ENCODE peak calls at places on chromosomes 6 and 20, in seven cellular contexts. One of them, this sample, is unnamed.

GRCh38 chr20:62338294-62338620 is 28.9 kb downstream of the LAMA5 start:
- DNase-seq in HepG2: no peak
- DNase-seq in sigmoid colon: no peak
- DNase-seq in GM12891: no peak
- DNase-seq in esophagus muscularis mucosa: no peak
- DNase-seq in HCT116: no peak
- DNase-seq in uterus: no peak
- DNase-seq in this sample: no peak

GRCh38 chr6:73898599-73898998 is 202.6 kb downstream of the CD109 start:
- DNase-seq in HepG2: no peak
- DNase-seq in sigmoid colon: no peak
- DNase-seq in GM12891: no peak
- DNase-seq in esophagus muscularis mucosa: no peak
- DNase-seq in HCT116: no peak
- DNase-seq in uterus: no peak
- DNase-seq in this sample: no peak

GRCh38 chr20:13061381-13061780 is 52.6 kb downstream of the SPTLC3 start:
- DNase-seq in HepG2: no peak
- DNase-seq in sigmoid colon: no peak
- DNase-seq in GM12891: no peak
- DNase-seq in esophagus muscularis mucosa: no peak
- DNase-seq in HCT116: no peak
- DNase-seq in uterus: no peak
- DNase-seq in this sample: no peak

GRCh38 chr6:43461936-43462335 is 6.6 kb upstream of the DLK2 start:
- DNase-seq in HepG2: no peak
- DNase-seq in sigmoid colon: no peak
- DNase-seq in GM12891: no peak
- DNase-seq in esophagus muscularis mucosa: no peak
- DNase-seq in HCT116: no peak
- DNase-seq in uterus: no peak
- DNase-seq in this sample: no peak

GRCh38 chr20:55415567-55416142 is 589.7 kb downstream of the CBLN4 start:
- DNase-seq in HepG2: peak
- DNase-seq in sigmoid colon: no peak
- DNase-seq in GM12891: no peak
- DNase-seq in esophagus muscularis mucosa: no peak
- DNase-seq in HCT116: no peak
- DNase-seq in uterus: no peak
- DNase-seq in this sample: peak

GRCh38 chr20:33488201-33488600 is 1.7 kb upstream of the CBFA2T2 start:
- DNase-seq in HepG2: no peak
- DNase-seq in sigmoid colon: peak
- DNase-seq in GM12891: no peak
- DNase-seq in esophagus muscularis mucosa: no peak
- DNase-seq in HCT116: no peak
- DNase-seq in uterus: no peak
- DNase-seq in this sample: no peak

GRCh38 chr6:151279891-151280290 is 40.1 kb downstream of the AKAP12 start:
- DNase-seq in HepG2: no peak
- DNase-seq in sigmoid colon: no peak
- DNase-seq in GM12891: no peak
- DNase-seq in esophagus muscularis mucosa: no peak
- DNase-seq in HCT116: no peak
- DNase-seq in uterus: no peak
- DNase-seq in this sample: no peak

GRCh38 chr6:45548657-45549515 is 171.2 kb upstream of the SUPT3H start:
- DNase-seq in HepG2: no peak
- DNase-seq in sigmoid colon: no peak
- DNase-seq in GM12891: no peak
- DNase-seq in esophagus muscularis mucosa: peak
- DNase-seq in HCT116: no peak
- DNase-seq in uterus: no peak
- DNase-seq in this sample: no peak

GRCh38 chr20:59789641-59790040 is 143.8 kb downstream of the SYCP2 start:
- DNase-seq in HepG2: no peak
- DNase-seq in sigmoid colon: peak
- DNase-seq in GM12891: no peak
- DNase-seq in esophagus muscularis mucosa: peak
- DNase-seq in HCT116: no peak
- DNase-seq in uterus: no peak
- DNase-seq in this sample: no peak

GRCh38 chr6:8414844-8415243 is 20.5 kb downstream of the SLC35B3 start:
- DNase-seq in HepG2: no peak
- DNase-seq in sigmoid colon: no peak
- DNase-seq in GM12891: no peak
- DNase-seq in esophagus muscularis mucosa: no peak
- DNase-seq in HCT116: no peak
- DNase-seq in uterus: no peak
- DNase-seq in this sample: no peak

GRCh38 chr6:107560657-107561056 is 70.7 kb downstream of the SOBP start:
- DNase-seq in HepG2: no peak
- DNase-seq in sigmoid colon: peak
- DNase-seq in GM12891: no peak
- DNase-seq in esophagus muscularis mucosa: no peak
- DNase-seq in HCT116: no peak
- DNase-seq in uterus: peak
- DNase-seq in this sample: no peak

GRCh38 chr20:58408603-58409246 is 19.7 kb downstream of the VAPB start:
- DNase-seq in HepG2: peak
- DNase-seq in sigmoid colon: no peak
- DNase-seq in GM12891: no peak
- DNase-seq in esophagus muscularis mucosa: no peak
- DNase-seq in HCT116: no peak
- DNase-seq in uterus: no peak
- DNase-seq in this sample: no peak

GRCh38 chr6:5517781-5518180 is 256.5 kb downstream of the FARS2 start:
- DNase-seq in HepG2: no peak
- DNase-seq in sigmoid colon: no peak
- DNase-seq in GM12891: no peak
- DNase-seq in esophagus muscularis mucosa: peak
- DNase-seq in HCT116: no peak
- DNase-seq in uterus: no peak
- DNase-seq in this sample: no peak

GRCh38 chr6:163415620-163416379 is 1.3 kb downstream of the QKI start:
- DNase-seq in HepG2: peak
- DNase-seq in sigmoid colon: peak
- DNase-seq in GM12891: no peak
- DNase-seq in esophagus muscularis mucosa: no peak
- DNase-seq in HCT116: no peak
- DNase-seq in uterus: peak
- DNase-seq in this sample: no peak

GRCh38 chr6:128158496-128158895 is 257.6 kb upstream of the THEMIS start:
- DNase-seq in HepG2: no peak
- DNase-seq in sigmoid colon: no peak
- DNase-seq in GM12891: no peak
- DNase-seq in esophagus muscularis mucosa: no peak
- DNase-seq in HCT116: no peak
- DNase-seq in uterus: no peak
- DNase-seq in this sample: no peak

GRCh38 chr20:57907131-57908083 is 197.6 kb upstream of the PMEPA1 start:
- DNase-seq in HepG2: no peak
- DNase-seq in sigmoid colon: peak
- DNase-seq in GM12891: no peak
- DNase-seq in esophagus muscularis mucosa: no peak
- DNase-seq in HCT116: no peak
- DNase-seq in uterus: no peak
- DNase-seq in this sample: no peak

GRCh38 chr6:10681795-10682194 is 12.6 kb downstream of the C6orf52 start:
- DNase-seq in HepG2: no peak
- DNase-seq in sigmoid colon: no peak
- DNase-seq in GM12891: no peak
- DNase-seq in esophagus muscularis mucosa: no peak
- DNase-seq in HCT116: no peak
- DNase-seq in uterus: no peak
- DNase-seq in this sample: no peak
- TF ChIP-seq POLR2A in HepG2: no peak
- TF ChIP-seq POLR2A in sigmoid colon: no peak
- TF ChIP-seq POLR2A in GM12891: no peak
- TF ChIP-seq POLR2A in esophagus muscularis mucosa: no peak
- TF ChIP-seq POLR2A in HCT116: no peak
- TF ChIP-seq POLR2A in uterus: no peak
- TF ChIP-seq POLR2A in this sample: no peak

GRCh38 chr6:87322304-87323212 is at the start of gene SMIM8:
- DNase-seq in HepG2: peak
- DNase-seq in sigmoid colon: peak
- DNase-seq in GM12891: peak
- DNase-seq in esophagus muscularis mucosa: no peak
- DNase-seq in HCT116: peak
- DNase-seq in uterus: peak
- DNase-seq in this sample: peak
- TF ChIP-seq POLR2A in HepG2: peak
- TF ChIP-seq POLR2A in sigmoid colon: no peak
- TF ChIP-seq POLR2A in GM12891: peak
- TF ChIP-seq POLR2A in esophagus muscularis mucosa: no peak
- TF ChIP-seq POLR2A in HCT116: peak
- TF ChIP-seq POLR2A in uterus: no peak
- TF ChIP-seq POLR2A in this sample: peak

GRCh38 chr6:111259089-111259831 is 172.0 kb downstream of the SLC16A10 start:
- DNase-seq in HepG2: peak
- DNase-seq in sigmoid colon: peak
- DNase-seq in GM12891: peak
- DNase-seq in esophagus muscularis mucosa: peak
- DNase-seq in HCT116: peak
- DNase-seq in uterus: peak
- DNase-seq in this sample: peak
- TF ChIP-seq POLR2A in HepG2: peak
- TF ChIP-seq POLR2A in sigmoid colon: peak
- TF ChIP-seq POLR2A in GM12891: peak
- TF ChIP-seq POLR2A in esophagus muscularis mucosa: peak
- TF ChIP-seq POLR2A in HCT116: peak
- TF ChIP-seq POLR2A in uterus: peak
- TF ChIP-seq POLR2A in this sample: peak

GRCh38 chr6:27178001-27178730 is 69.3 kb upstream of the PRSS16 start:
- DNase-seq in HepG2: peak
- DNase-seq in sigmoid colon: peak
- DNase-seq in GM12891: no peak
- DNase-seq in esophagus muscularis mucosa: no peak
- DNase-seq in HCT116: peak
- DNase-seq in uterus: peak
- DNase-seq in this sample: no peak
- TF ChIP-seq POLR2A in HepG2: no peak
- TF ChIP-seq POLR2A in sigmoid colon: no peak
- TF ChIP-seq POLR2A in GM12891: peak
- TF ChIP-seq POLR2A in esophagus muscularis mucosa: no peak
- TF ChIP-seq POLR2A in HCT116: no peak
- TF ChIP-seq POLR2A in uterus: peak
- TF ChIP-seq POLR2A in this sample: no peak

DNA sequence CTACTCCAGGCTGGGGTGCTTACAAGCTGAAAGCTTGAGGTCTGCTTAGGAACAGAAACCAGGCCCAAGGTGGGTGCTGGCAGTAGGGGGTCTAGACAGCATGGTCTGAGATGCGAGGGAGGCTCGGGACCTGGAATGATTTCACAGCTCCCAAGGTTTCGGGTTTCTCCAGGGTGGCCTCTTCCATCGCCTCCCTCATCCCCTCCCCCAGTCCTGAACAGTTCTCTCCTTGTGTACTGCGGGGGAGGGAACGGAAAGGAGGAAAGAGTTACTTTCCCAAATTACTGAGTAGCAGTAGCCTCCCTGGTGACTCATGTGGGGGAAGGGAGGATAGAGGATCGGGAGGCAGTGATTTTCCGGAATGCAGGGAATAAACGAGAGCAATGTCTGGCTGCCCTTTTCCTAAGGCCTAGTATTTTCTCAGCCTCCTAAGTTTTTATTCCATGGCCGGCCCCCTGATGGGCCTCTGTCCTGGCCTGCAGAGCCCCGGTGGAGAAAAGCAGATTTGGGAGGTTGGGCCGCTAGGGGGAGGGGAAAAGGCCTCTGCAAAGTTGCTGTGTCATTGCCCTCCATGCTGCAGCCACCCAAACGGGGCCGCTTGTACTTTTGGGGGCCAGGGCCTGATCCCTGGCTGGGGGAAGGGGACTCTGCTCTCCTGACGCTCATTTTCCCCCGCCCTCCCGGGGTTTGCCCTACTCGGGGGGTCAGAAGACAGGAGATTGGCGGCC is 1.5 kb downstream of the BRD2 start:
- DNase-seq in HepG2: peak
- DNase-seq in sigmoid colon: peak
- DNase-seq in GM12891: no peak
- DNase-seq in esophagus muscularis mucosa: peak
- DNase-seq in HCT116: peak
- DNase-seq in uterus: peak
- DNase-seq in this sample: peak
- TF ChIP-seq POLR2A in HepG2: no peak
- TF ChIP-seq POLR2A in sigmoid colon: peak
- TF ChIP-seq POLR2A in GM12891: peak
- TF ChIP-seq POLR2A in esophagus muscularis mucosa: no peak
- TF ChIP-seq POLR2A in HCT116: peak
- TF ChIP-seq POLR2A in uterus: peak
- TF ChIP-seq POLR2A in this sample: no peak

GRCh38 chr20:44439318-44439717 is 36.4 kb upstream of the TTPAL start:
- DNase-seq in HepG2: no peak
- DNase-seq in sigmoid colon: no peak
- DNase-seq in GM12891: no peak
- DNase-seq in esophagus muscularis mucosa: no peak
- DNase-seq in HCT116: no peak
- DNase-seq in uterus: no peak
- DNase-seq in this sample: no peak

GRCh38 chr20:44437497-44437896 is 38.2 kb upstream of the TTPAL start:
- DNase-seq in HepG2: no peak
- DNase-seq in sigmoid colon: no peak
- DNase-seq in GM12891: no peak
- DNase-seq in esophagus muscularis mucosa: no peak
- DNase-seq in HCT116: no peak
- DNase-seq in uterus: no peak
- DNase-seq in this sample: no peak

GRCh38 chr20:44446111-44446722 is 29.5 kb upstream of the TTPAL start:
- DNase-seq in HepG2: no peak
- DNase-seq in sigmoid colon: no peak
- DNase-seq in GM12891: no peak
- DNase-seq in esophagus muscularis mucosa: no peak
- DNase-seq in HCT116: no peak
- DNase-seq in uterus: no peak
- DNase-seq in this sample: no peak

GRCh38 chr20:44438782-44439181 is 36.9 kb upstream of the TTPAL start:
- DNase-seq in HepG2: no peak
- DNase-seq in sigmoid colon: no peak
- DNase-seq in GM12891: no peak
- DNase-seq in esophagus muscularis mucosa: no peak
- DNase-seq in HCT116: no peak
- DNase-seq in uterus: no peak
- DNase-seq in this sample: no peak

DNA sequence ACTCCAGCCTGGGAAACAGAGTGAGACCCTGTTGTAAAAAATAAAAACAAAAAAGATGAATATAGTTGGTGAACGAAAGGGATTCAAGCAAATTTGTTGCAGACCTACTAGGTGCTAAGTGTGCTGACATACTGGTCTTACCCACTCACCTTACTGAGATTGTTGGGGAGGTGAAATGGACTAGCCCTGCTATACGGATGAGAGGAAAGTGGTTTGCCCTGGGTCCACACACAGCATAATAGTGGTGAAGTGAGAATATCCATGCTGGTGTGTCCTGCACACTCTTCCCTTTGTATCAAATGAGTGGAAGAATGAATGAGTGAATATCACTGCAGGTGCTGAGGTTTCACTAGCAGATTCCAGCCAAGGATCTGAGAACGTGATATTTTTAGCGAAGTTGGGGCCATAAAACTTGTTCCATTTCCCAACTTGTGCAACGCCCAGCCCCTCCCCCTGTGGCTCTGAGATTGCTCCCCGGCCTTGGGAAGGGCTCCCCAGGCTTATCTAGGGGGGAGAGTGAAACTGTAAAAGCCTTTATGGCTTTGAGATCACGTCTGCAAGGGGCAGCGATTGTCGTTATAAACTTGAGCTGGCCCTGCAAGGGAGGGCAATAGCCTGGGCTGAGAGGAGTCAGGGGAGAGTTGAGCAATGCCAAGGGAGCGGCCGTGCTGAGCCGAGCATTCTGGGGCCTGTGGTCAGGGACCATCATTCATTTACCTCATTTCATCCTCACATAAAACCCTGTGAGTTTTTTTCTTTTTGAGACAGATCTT is 33.2 kb upstream of the TTPAL start:
- DNase-seq in HepG2: no peak
- DNase-seq in sigmoid colon: no peak
- DNase-seq in GM12891: no peak
- DNase-seq in esophagus muscularis mucosa: no peak
- DNase-seq in HCT116: no peak
- DNase-seq in uterus: no peak
- DNase-seq in this sample: no peak
- TF ChIP-seq POLR2A in HepG2: no peak
- TF ChIP-seq POLR2A in sigmoid colon: no peak
- TF ChIP-seq POLR2A in GM12891: no peak
- TF ChIP-seq POLR2A in esophagus muscularis mucosa: no peak
- TF ChIP-seq POLR2A in HCT116: no peak
- TF ChIP-seq POLR2A in uterus: no peak
- TF ChIP-seq POLR2A in this sample: no peak